ENCODE peak calls at places on chromosomes 7 and 10, in six cellular contexts. Q is brain microvascular endothelial cell; O is ovary; X is tibial artery; Y is colonic mucosa; M is CD8-positive, alpha-beta memory T cell. R is an unnamed sample. For H3K36me3, the result is how much of the 10 kb centered on the place peaks cover.

GRCh38 chr7:133633055-133633454 is 380.2 kb downstream of the EXOC4 start:
- DNase-seq in Q (peak), X (no peak), O (no peak), Y (no peak), M (no peak), R (no peak)

GRCh38 chr10:33347227-33347626 is 12.8 kb upstream of the NRP1 start:
- DNase-seq in X (no peak), M (no peak), Q (no peak), O (no peak), Y (no peak), R (no peak)

GRCh38 chr10:72694476-72695369 is 2.8 kb downstream of the MCU start:
- DNase-seq in M (peak), O (no peak), Q (no peak), X (no peak), Y (no peak), R (no peak)

GRCh38 chr10:29783211-29783947 is 148.6 kb upstream of the SVIL start:
- DNase-seq in O (no peak), M (no peak), Y (no peak), Q (no peak), X (no peak), R (no peak)

GRCh38 chr7:142431491-142431890 is 173.6 kb upstream of the PRSS58 start:
- DNase-seq in O (no peak), Q (no peak), X (no peak), Y (no peak), M (no peak), R (no peak)

GRCh38 chr7:96781919-96782318 is 72.3 kb upstream of the SEM1 start:
- DNase-seq in Y (no peak), Q (no peak), O (no peak), X (no peak), M (no peak), R (no peak)

GRCh38 chr10:68598978-68599753 is 39.0 kb downstream of the TET1 start:
- DNase-seq in M (no peak), X (peak), O (peak), Y (peak), Q (no peak), R (no peak)

GRCh38 chr7:142463401-142463850 is 205.6 kb upstream of the PRSS58 start:
- DNase-seq in Y (no peak), Q (no peak), M (peak), X (no peak), O (no peak), R (no peak)

GRCh38 chr10:97445722-97446639 is at the start of the genes EXOSC1 and ZDHHC16:
- DNase-seq in Y (peak), Q (peak), X (peak), M (peak), O (peak), R (peak)

GRCh38 chr10:124612611-124613498 is 131.3 kb downstream of the FAM53B start:
- DNase-seq in X (no peak), O (peak), Q (peak), Y (no peak), M (no peak), R (no peak)

GRCh38 chr10:110337401-110337800 is 32.7 kb upstream of the SMNDC1 start:
- DNase-seq in M (no peak), X (no peak), Y (no peak), Q (no peak), O (no peak), R (no peak)

GRCh38 chr10:49474901-49475300 is 64.0 kb downstream of the ERCC6 start:
- DNase-seq in Q (peak), Y (no peak), M (no peak), O (no peak), X (no peak), R (no peak)

GRCh38 chr7:34084651-34085050 is 179.3 kb downstream of the BMPER start:
- DNase-seq in Y (no peak), Q (no peak), X (no peak), O (no peak), M (no peak), R (no peak)

GRCh38 chr10:116712499-116712898 is 29.9 kb downstream of the HSPA12A start:
- DNase-seq in M (no peak), Y (no peak), O (no peak), X (no peak), Q (no peak), R (no peak)

GRCh38 chr10:110426294-110427153 is 71.2 kb upstream of the DUSP5 start:
- DNase-seq in M (no peak), Q (peak), Y (no peak), X (no peak), O (peak), R (no peak)

GRCh38 chr7:154591544-154591943 is 411.4 kb downstream of the PAXIP1 start:
- DNase-seq in Y (no peak), Q (no peak), X (no peak), O (no peak), M (no peak), R (no peak)

GRCh38 chr7:8719102-8719501 is 285.7 kb downstream of the NXPH1 start:
- DNase-seq in O (no peak), X (no peak), M (no peak), Y (no peak), Q (no peak), R (no peak)

GRCh38 chr10:89342219-89342966 is 14.6 kb downstream of the IFIT3 start:
- DNase-seq in Y (no peak), X (peak), Q (peak), M (no peak), O (peak), R (no peak)

DNA sequence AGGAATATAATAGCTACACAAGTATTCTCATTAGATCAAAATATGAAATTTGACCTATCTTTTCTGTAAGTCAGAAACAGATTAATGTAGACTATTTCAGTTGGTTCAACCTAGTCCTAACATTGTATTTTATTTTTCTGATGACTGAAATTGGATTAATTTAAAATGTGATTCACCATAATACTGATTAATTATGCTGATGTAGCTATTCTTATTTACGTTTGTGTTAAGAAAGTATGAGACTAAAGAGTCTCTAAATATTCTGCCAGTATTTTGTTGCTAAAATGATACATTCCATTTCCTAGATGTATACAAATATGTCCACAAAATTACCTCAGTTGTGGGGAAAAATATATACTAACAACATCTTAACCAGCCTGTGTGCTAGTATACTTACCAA is 18.3 kb downstream of the MARCHF5 start:
- DNase-seq in X (no peak), M (no peak), Q (no peak), O (no peak), Y (no peak), R (no peak)
- H3K36me3 ChIP-seq in X (under half), M (under half), Q (under half), O (under half), Y (under half), R (under half)

GRCh38 chr7:47423196-47423595 is 158.7 kb downstream of the TNS3 start:
- DNase-seq in O (no peak), Q (no peak), M (no peak), Y (no peak), X (peak), R (no peak)

GRCh38 chr7:47427046-47427643 is 154.8 kb downstream of the TNS3 start:
- DNase-seq in Y (no peak), M (no peak), O (no peak), Q (no peak), X (no peak), R (no peak)

GRCh38 chr7:47422631-47423030 is 159.3 kb downstream of the TNS3 start:
- DNase-seq in Y (no peak), X (no peak), O (peak), Q (no peak), M (no peak), R (no peak)

GRCh38 chr7:47428052-47428779 is 153.7 kb downstream of the TNS3 start:
- DNase-seq in Y (no peak), O (no peak), M (no peak), X (peak), Q (no peak), R (no peak)

DNA sequence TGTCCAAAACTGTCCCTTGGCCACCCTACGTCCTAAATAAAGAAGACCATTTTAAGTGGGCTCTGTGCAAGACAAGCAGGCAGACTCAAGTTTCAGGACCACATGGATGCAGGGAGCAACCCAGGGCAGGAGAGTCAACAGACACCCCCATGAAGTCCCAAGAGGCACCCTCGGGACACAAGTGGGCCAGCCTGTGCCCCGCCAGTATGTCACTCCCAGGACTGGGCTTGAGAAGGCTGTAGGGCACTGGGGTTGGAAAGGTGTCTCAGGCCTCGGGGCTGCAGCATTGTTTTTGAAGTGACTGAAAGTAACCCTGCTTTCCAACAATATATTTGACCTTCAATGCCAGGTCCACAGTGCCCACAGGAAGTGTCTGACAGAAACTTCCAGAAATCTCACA is 157.4 kb downstream of the TNS3 start:
- DNase-seq in O (no peak), Q (no peak), X (peak), M (no peak), Y (no peak), R (no peak)
- H3K36me3 ChIP-seq in O (under half), Q (half or more), X (under half), M (under half), Y (under half), R (under half)

GRCh38 chr10:79136227-79137005 is 67.7 kb downstream of the ZMIZ1 start:
- DNase-seq in Y (no peak), Q (no peak), X (no peak), M (no peak), O (no peak), R (no peak)
- H3K36me3 ChIP-seq in Y (under half), Q (under half), X (under half), M (under half), O (under half), R (under half)

GRCh38 chr7:139692723-139693122 is 85.1 kb downstream of the HIPK2 start:
- DNase-seq in X (no peak), Q (no peak), Y (no peak), O (no peak), M (no peak), R (no peak)

GRCh38 chr7:139691253-139691781 is 86.5 kb downstream of the HIPK2 start:
- DNase-seq in X (peak), Q (no peak), Y (peak), O (no peak), M (no peak), R (no peak)

GRCh38 chr7:139695616-139696015 is 82.2 kb downstream of the HIPK2 start:
- DNase-seq in M (no peak), Y (no peak), Q (no peak), X (no peak), O (no peak), R (no peak)

GRCh38 chr7:139694389-139694676 is 83.5 kb downstream of the HIPK2 start:
- DNase-seq in X (peak), M (no peak), Y (no peak), O (no peak), Q (no peak), R (no peak)

DNA sequence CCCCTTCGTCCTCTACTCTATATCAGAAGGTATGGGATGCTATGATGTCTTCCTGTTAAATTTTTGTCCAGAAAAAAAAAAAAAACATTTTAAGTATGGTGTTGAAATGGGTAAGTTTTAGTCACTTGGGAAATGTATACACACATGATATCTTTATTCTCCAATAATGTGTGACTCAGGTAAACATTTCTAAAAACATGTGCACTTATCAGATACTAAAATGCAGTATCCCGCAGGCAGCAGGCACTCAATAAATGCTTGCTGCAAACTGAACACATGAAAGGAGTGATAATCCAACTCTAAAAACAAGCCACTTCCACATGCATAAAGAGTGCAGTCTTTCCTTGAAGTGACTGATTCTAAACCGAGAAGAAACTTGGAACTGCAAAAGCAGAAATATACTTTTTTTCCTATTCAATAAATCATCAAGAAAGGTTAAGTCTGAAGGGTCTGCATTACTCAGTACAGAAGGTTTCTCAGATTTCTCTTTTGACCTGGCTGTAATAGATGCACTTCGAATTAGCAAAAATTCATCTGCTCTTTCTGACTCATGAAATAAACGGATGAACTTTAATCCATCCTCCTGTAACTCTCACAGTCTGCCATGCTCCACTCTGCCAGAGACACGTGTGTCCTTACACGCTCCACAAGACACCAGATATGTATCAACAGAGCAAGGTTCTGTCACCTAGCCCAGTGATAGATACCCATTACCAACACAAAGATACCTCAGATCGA is 84.0 kb downstream of the HIPK2 start:
- DNase-seq in Y (no peak), O (no peak), M (no peak), X (no peak), Q (no peak), R (no peak)
- H3K36me3 ChIP-seq in Y (under half), O (under half), M (under half), X (under half), Q (under half), R (under half)

GRCh38 chr7:131471605-131472004 is 84.8 kb downstream of the PODXL start:
- DNase-seq in Y (no peak), Q (no peak), X (no peak), M (no peak), O (no peak), R (no peak)
- H3K36me3 ChIP-seq in Y (under half), Q (under half), X (under half), M (under half), O (under half), R (under half)

DNA sequence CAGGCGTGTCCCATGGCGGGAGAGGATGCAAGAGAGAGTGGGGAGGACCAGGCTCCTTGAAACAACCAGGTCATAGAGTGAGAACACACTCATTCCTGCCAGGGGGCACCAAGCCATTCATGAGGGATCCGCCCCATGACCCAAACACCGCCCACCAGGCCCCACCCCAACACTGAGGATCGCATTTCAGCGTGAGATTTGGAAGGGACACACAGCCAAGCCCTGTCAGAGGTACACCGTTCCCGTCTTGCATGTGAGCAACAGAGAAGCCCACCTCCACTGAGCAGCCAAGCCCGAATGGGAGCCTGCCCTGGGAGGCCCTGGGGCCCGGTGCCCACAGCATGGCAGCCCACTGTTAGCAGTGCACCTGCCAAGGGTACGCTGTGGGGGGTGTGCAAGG is 7.9 kb upstream of the ARPC1B start:
- DNase-seq in O (no peak), Q (no peak), M (no peak), Y (no peak), X (no peak), R (no peak)
- H3K36me3 ChIP-seq in O (under half), Q (under half), M (under half), Y (under half), X (under half), R (under half)